ENCODE peak calls at places on chromosomes 2 and 18, in seven cellular contexts. D is effector memory CD4-positive, alpha-beta T cell; N is small intestine; C is AG04450; Q is tibial nerve; H is left ventricle myocardium inferior; T is OCI-LY7. F is an unnamed sample.
A peak's percentile ranks its signal among the peaks of the same experiment; 100 is the strongest.

GRCh38 chr2:235639387-235639786 is 145.5 kb downstream of the AGAP1 start:
- DNase-seq in C (peak; percentile 75), T (no peak), H (peak; percentile 67), N (no peak), Q (peak; percentile 80), D (no peak), F (peak; percentile 92)

GRCh38 chr18:36672437-36673344 is 156.1 kb downstream of the TPGS2 start:
- DNase-seq in N (no peak), T (peak; percentile 48), H (no peak), Q (no peak), C (no peak), D (no peak), F (no peak)

GRCh38 chr2:217838409-217838831 is 164.4 kb downstream of the TNS1 start:
- DNase-seq in Q (no peak), N (no peak), T (no peak), D (no peak), H (peak; percentile 57), C (no peak), F (peak; percentile 93)

GRCh38 chr2:150063432-150063889 is 424.0 kb downstream of the RND3 start:
- DNase-seq in D (no peak), T (no peak), N (no peak), H (no peak), C (no peak), Q (no peak), F (no peak)

GRCh38 chr2:238287702-238288649 is at the start of gene PER2:
- DNase-seq in T (peak; percentile 40), D (peak; percentile 19), N (peak; percentile 67), C (peak; percentile 53), H (peak; percentile 61), Q (no peak), F (peak; percentile 25)

GRCh38 chr18:35775887-35776286 is 194.3 kb downstream of the GALNT1 start:
- DNase-seq in H (no peak), N (no peak), T (no peak), C (no peak), D (no peak), Q (no peak), F (no peak)

GRCh38 chr2:23445450-23445868 is 60.5 kb downstream of the KLHL29 start:
- DNase-seq in T (no peak), Q (no peak), C (no peak), N (no peak), H (no peak), D (no peak), F (no peak)

GRCh38 chr18:42112657-42113420 is 157.8 kb downstream of the PIK3C3 start:
- DNase-seq in C (no peak), N (no peak), Q (no peak), D (no peak), T (no peak), H (no peak), F (no peak)

GRCh38 chr2:176763871-176764404 is 448.7 kb upstream of the HNRNPA3 start:
- DNase-seq in T (peak; percentile 93), D (no peak), H (no peak), C (no peak), N (no peak), Q (no peak), F (no peak)

GRCh38 chr2:11698009-11698922 is 28.3 kb upstream of the NTSR2 start:
- DNase-seq in D (no peak), N (no peak), T (no peak), H (peak; percentile 73), Q (peak; percentile 66), C (no peak), F (no peak)

GRCh38 chr2:70552501-70553333 is 909 bp downstream of the TGFA start:
- DNase-seq in H (no peak), T (no peak), Q (no peak), N (peak; percentile 43), D (no peak), C (no peak), F (no peak)

GRCh38 chr18:44679912-44680270 is 797 bp upstream of the SETBP1 start:
- DNase-seq in C (no peak), Q (peak; percentile 47), D (no peak), H (peak; percentile 64), N (peak; percentile 23), T (peak; percentile 52), F (peak; percentile 35)

GRCh38 chr2:139872032-139872431 is 1091.8 kb upstream of the NXPH2 start:
- DNase-seq in H (no peak), Q (no peak), N (no peak), T (no peak), C (no peak), D (no peak), F (no peak)

GRCh38 chr2:42385225-42385624 is 24.2 kb upstream of the COX7A2L start:
- DNase-seq in C (no peak), D (no peak), T (no peak), N (peak; percentile 54), H (no peak), Q (no peak), F (no peak)

GRCh38 chr2:191105082-191105481 is 45.7 kb downstream of the STAT4 start:
- DNase-seq in H (no peak), Q (no peak), C (no peak), N (no peak), T (no peak), D (no peak), F (no peak)

GRCh38 chr2:17539993-17540812 is at the start of gene VSNL1:
- DNase-seq in T (no peak), D (no peak), N (no peak), C (peak; percentile 75), H (peak; percentile 73), Q (peak; percentile 16), F (peak; percentile 22)

GRCh38 chr2:39665811-39666488 is at the start of gene TMEM178A:
- DNase-seq in H (peak; percentile 15), C (no peak), Q (no peak), N (no peak), D (no peak), T (no peak), F (no peak)

GRCh38 chr18:44130365-44130942 is 550.2 kb upstream of the SETBP1 start:
- DNase-seq in C (no peak), T (peak; percentile 31), N (peak; percentile 38), Q (no peak), H (no peak), D (no peak), F (no peak)

GRCh38 chr18:62672600-62672999 is 42.7 kb upstream of the PHLPP1 start:
- DNase-seq in H (no peak), D (no peak), N (no peak), T (no peak), Q (no peak), C (no peak), F (no peak)

GRCh38 chr2:238415893-238416292 is 10.8 kb upstream of the ASB1 start:
- DNase-seq in D (no peak), C (no peak), N (no peak), H (no peak), Q (no peak), T (no peak), F (no peak)

GRCh38 chr2:112006076-112006410 is 49.0 kb upstream of the TMEM87B start:
- DNase-seq in Q (no peak), H (no peak), T (no peak), D (no peak), C (no peak), N (no peak), F (no peak)

GRCh38 chr2:139805378-139805777 is 1025.2 kb upstream of the NXPH2 start:
- DNase-seq in N (no peak), H (no peak), Q (no peak), D (no peak), C (no peak), T (no peak), F (no peak)

GRCh38 chr2:222900354-222900753 is 39.5 kb downstream of the ACSL3 start:
- DNase-seq in D (no peak), N (no peak), Q (no peak), H (no peak), C (peak; percentile 61), T (no peak), F (no peak)

GRCh38 chr2:85902496-85902895 is 13.7 kb upstream of the ST3GAL5 start:
- DNase-seq in Q (no peak), T (no peak), D (no peak), C (no peak), N (no peak), H (no peak), F (peak; percentile 49)

GRCh38 chr2:127573771-127574170 is 38.3 kb downstream of the MYO7B start:
- DNase-seq in T (no peak), C (no peak), H (no peak), Q (no peak), D (no peak), N (no peak), F (no peak)

GRCh38 chr2:215609089-215610032 is 173.5 kb upstream of the FN1 start:
- DNase-seq in Q (no peak), D (no peak), N (no peak), C (no peak), T (no peak), H (no peak), F (no peak)

GRCh38 chr2:190988910-190989309 is 25.1 kb downstream of the STAT1 start:
- DNase-seq in D (no peak), N (no peak), C (no peak), T (no peak), H (no peak), Q (no peak), F (no peak)

GRCh38 chr2:47888581-47889280 is 17.6 kb downstream of the FBXO11 start:
- DNase-seq in C (no peak), T (no peak), D (no peak), N (no peak), H (no peak), Q (no peak), F (no peak)
- H3K27ac ChIP-seq in C (no peak overlapping the region), T (no peak overlapping the region), D (no peak overlapping the region), N (no peak overlapping the region), H (no peak overlapping the region), Q (no peak overlapping the region), F (no peak overlapping the region)

GRCh38 chr2:159895258-159896209 is 97.5 kb upstream of the CD302 start:
- DNase-seq in H (no peak), Q (no peak), C (no peak), N (no peak), T (no peak), D (no peak), F (no peak)
- H3K27ac ChIP-seq in H (no peak overlapping the region), Q (no peak overlapping the region), C (no peak overlapping the region), N (no peak overlapping the region), T (no peak overlapping the region), D (no peak overlapping the region), F (no peak overlapping the region)

GRCh38 chr18:57806201-57806890 is 3.2 kb upstream of the ATP8B1 start:
- DNase-seq in Q (no peak), N (no peak), C (no peak), H (no peak), D (no peak), T (no peak), F (no peak)
- H3K27ac ChIP-seq in Q (peak overlapping the region; percentile 11), N (no peak overlapping the region), C (peak overlapping the region; percentile 89), H (peak overlapping the region; percentile 69), D (no peak overlapping the region), T (no peak overlapping the region), F (no peak overlapping the region)

DNA sequence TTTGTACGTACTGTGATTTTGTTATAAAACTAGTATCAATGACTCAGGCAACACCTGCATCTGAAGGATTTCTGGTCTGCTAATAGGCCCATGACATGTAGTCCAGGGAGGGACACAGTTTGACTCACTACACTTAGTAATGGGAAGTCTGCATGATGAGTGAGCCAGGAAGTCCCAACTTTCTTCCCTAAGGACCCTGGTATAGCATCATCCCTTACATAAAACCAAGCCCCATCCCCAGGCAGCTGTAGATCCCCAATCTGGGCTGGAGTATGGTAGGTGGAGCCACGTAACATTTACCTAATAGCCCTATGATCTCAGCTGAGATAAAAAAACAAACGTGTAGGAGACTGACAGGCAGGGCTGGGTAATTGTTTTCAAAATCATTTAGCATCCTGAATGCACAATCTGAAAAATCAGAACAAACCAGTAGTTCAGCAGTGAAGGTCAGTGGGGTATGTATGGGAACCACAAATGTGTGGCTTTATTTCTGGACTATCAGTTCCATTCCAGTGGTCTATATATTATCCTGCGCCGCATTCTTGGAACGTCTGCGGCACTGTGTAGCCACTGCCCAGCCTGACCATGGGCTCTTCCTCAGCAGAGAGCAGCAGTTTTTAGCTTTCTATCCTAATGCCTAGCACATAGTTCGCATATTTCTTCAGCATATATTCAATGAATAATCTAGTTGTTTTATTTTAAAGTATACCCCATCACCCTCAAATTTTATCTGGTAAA is 33.5 kb downstream of the EPB41L3 start:
- DNase-seq in N (no peak), T (no peak), H (no peak), D (no peak), C (no peak), Q (no peak), F (no peak)
- H3K27ac ChIP-seq in N (no peak overlapping the region), T (no peak overlapping the region), H (no peak overlapping the region), D (no peak overlapping the region), C (no peak overlapping the region), Q (no peak overlapping the region), F (no peak overlapping the region)

F was measured in caudate nucleus.